ENCODE peak calls at places on chromosomes 11 and 22, in ten cellular contexts. T, S, Q, Y, L, R, E, H, D and J are unnamed samples.
A peak's percentile ranks its signal among the peaks of the same experiment; 100 is the strongest.

GRCh38 chr11:116984589-116984988 is 113.6 kb downstream of the SIK3 start:
- DNase-seq in T (no peak), S (no peak), Q (no peak), Y (no peak), L (no peak), R (peak; percentile 69), E (no peak), H (peak; percentile 92), D (peak; percentile 98), J (no peak)

GRCh38 chr22:35397095-35397904 is 2.6 kb upstream of the MCM5 start:
- DNase-seq in T (no peak), S (no peak), Q (no peak), Y (no peak), L (no peak), R (no peak), E (no peak), H (no peak), D (no peak), J (no peak)

GRCh38 chr22:44587004-44587793 is 89.2 kb upstream of the RTL6 start:
- DNase-seq in T (no peak), S (no peak), Q (peak; percentile 37), Y (no peak), L (peak; percentile 9), R (no peak), E (no peak), H (peak; percentile 44), D (peak; percentile 33), J (peak; percentile 40)

GRCh38 chr11:134020598-134020997 is 48.3 kb upstream of the JAM3 start:
- DNase-seq in T (no peak), S (no peak), Q (no peak), Y (no peak), L (no peak), R (no peak), E (no peak), H (no peak), D (no peak), J (no peak)

GRCh38 chr11:46381836-46382643 is 571 bp downstream of the MDK start:
- DNase-seq in T (no peak), S (peak; percentile 37), Q (no peak), Y (peak; percentile 82), L (peak; percentile 39), R (no peak), E (peak; percentile 15), H (no peak), D (no peak), J (peak; percentile 84)

GRCh38 chr11:830295-831131 is 2.2 kb upstream of the CD151 start:
- DNase-seq in T (peak; percentile 71), S (peak; percentile 80), Q (peak; percentile 83), Y (peak; percentile 85), L (peak; percentile 54), R (peak; percentile 52), E (peak; percentile 87), H (no peak), D (peak; percentile 40), J (peak; percentile 96)

GRCh38 chr22:39535302-39535805 is 2.8 kb upstream of the RPS19BP1 start:
- DNase-seq in T (no peak), S (no peak), Q (no peak), Y (no peak), L (no peak), R (no peak), E (peak; percentile 81), H (no peak), D (no peak), J (peak; percentile 84)

GRCh38 chr11:119363874-119364590 is 17.5 kb downstream of the USP2 start:
- DNase-seq in T (no peak), S (peak; percentile 73), Q (peak; percentile 66), Y (peak; percentile 97), L (no peak), R (no peak), E (peak; percentile 59), H (peak; percentile 49), D (no peak), J (peak; percentile 86)

GRCh38 chr11:58968251-58968711 is 29.0 kb downstream of the GLYATL1 start:
- DNase-seq in T (peak; percentile 36), S (no peak), Q (peak; percentile 47), Y (no peak), L (no peak), R (no peak), E (no peak), H (no peak), D (peak; percentile 11), J (peak; percentile 61)

GRCh38 chr22:49951986-49952896 is 8.3 kb upstream of the PIM3 start:
- DNase-seq in T (no peak), S (no peak), Q (no peak), Y (no peak), L (no peak), R (peak; percentile 51), E (no peak), H (peak; percentile 36), D (peak; percentile 82), J (no peak)

GRCh38 chr11:86106916-86107315 is 38.0 kb upstream of the PICALM start:
- DNase-seq in T (no peak), S (no peak), Q (no peak), Y (no peak), L (no peak), R (no peak), E (no peak), H (no peak), D (peak; percentile 68), J (no peak)

DNA sequence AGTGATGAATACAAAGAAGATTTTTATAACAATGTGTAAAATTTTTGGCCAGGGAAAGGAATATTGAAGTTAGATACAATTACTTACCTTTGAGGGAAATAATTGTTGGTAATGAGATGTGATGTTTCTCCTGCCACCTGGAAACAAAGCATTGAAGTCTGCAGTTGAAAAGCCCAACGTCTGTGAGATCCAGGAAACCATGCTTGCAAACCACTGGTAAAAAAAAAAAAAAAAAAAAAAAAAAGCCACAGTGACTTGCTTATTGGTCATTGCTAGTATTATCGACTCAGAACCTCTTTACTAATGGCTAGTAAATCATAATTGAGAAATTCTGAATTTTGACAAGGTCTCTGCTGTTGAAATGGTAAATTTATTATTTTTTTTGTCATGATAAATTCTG is 5.3 kb downstream of the BIRC3 start:
- DNase-seq in T (no peak), S (no peak), Q (no peak), Y (no peak), L (peak; percentile 56), R (no peak), E (no peak), H (no peak), D (no peak), J (no peak)
- H3K4me3 ChIP-seq in T (no peak overlapping the region), S (no peak overlapping the region), Q (no peak overlapping the region), Y (no peak overlapping the region), L (no peak overlapping the region), R (no peak overlapping the region), E (no peak overlapping the region), H (no peak overlapping the region), D (no peak overlapping the region), J (no peak overlapping the region)

GRCh38 chr11:69715446-69715845 is 11.6 kb upstream of the FGF19 start:
- DNase-seq in T (no peak), S (no peak), Q (no peak), Y (no peak), L (no peak), R (no peak), E (no peak), H (no peak), D (no peak), J (no peak)

GRCh38 chr11:69716099-69716498 is 12.3 kb upstream of the FGF19 start:
- DNase-seq in T (no peak), S (no peak), Q (no peak), Y (no peak), L (no peak), R (no peak), E (no peak), H (no peak), D (no peak), J (no peak)

GRCh38 chr11:69718912-69719311 is 15.1 kb upstream of the FGF19 start:
- DNase-seq in T (no peak), S (no peak), Q (no peak), Y (no peak), L (no peak), R (no peak), E (no peak), H (no peak), D (no peak), J (peak; percentile 47)

GRCh38 chr11:69716891-69717747 is 13.3 kb upstream of the FGF19 start:
- DNase-seq in T (no peak), S (no peak), Q (no peak), Y (no peak), L (no peak), R (no peak), E (no peak), H (no peak), D (no peak), J (no peak)

DNA sequence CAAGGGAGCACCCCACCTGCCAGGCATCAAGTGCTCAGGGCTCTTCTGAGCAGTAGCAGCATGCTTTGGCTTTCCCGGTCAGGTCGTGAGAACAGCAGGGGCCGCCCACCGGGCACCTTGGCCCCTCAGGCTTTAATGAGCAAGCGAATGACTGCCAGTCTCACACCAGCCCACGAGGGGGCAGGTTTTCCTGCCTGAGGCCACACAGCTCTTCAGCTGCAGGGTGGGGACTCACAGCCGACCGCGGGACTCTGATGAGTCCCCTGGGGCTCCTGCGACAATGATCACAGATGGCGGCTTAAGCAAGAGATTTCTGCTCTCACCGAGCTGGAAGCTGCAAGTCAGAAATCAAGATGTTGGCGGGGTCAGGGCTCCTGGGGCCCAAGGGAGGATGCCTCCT is 14.3 kb upstream of the FGF19 start:
- DNase-seq in T (no peak), S (no peak), Q (no peak), Y (peak; percentile 73), L (peak; percentile 79), R (no peak), E (peak; percentile 94), H (peak; percentile 77), D (no peak), J (peak; percentile 96)
- TF ChIP-seq CTCF in T (no peak), S (no peak), Q (no peak), Y (peak; percentile 58), L (peak; percentile 76), R (peak; percentile 57), E (peak; percentile 90), H (peak; percentile 87), D (peak; percentile 49), J (peak; percentile 93)

GRCh38 chr11:2444301-2445106 is at the start of the genes KCNQ1 and TRPM5:
- DNase-seq in T (peak; percentile 34), S (no peak), Q (peak; percentile 87), Y (peak; percentile 98), L (no peak), R (no peak), E (peak; percentile 53), H (peak; percentile 52), D (no peak), J (peak; percentile 93)
- H3K4me3 ChIP-seq in T (peak within 1 kb of the TSS; percentile 41), S (no peak within 1 kb of the TSS), Q (peak within 1 kb of the TSS; percentile 36), Y (peak within 1 kb of the TSS; percentile 40), L (no peak within 1 kb of the TSS), R (peak within 1 kb of the TSS; percentile 23), E (peak within 1 kb of the TSS; percentile 26), H (peak within 1 kb of the TSS; percentile 50), D (no peak within 1 kb of the TSS), J (no peak within 1 kb of the TSS)

DNA sequence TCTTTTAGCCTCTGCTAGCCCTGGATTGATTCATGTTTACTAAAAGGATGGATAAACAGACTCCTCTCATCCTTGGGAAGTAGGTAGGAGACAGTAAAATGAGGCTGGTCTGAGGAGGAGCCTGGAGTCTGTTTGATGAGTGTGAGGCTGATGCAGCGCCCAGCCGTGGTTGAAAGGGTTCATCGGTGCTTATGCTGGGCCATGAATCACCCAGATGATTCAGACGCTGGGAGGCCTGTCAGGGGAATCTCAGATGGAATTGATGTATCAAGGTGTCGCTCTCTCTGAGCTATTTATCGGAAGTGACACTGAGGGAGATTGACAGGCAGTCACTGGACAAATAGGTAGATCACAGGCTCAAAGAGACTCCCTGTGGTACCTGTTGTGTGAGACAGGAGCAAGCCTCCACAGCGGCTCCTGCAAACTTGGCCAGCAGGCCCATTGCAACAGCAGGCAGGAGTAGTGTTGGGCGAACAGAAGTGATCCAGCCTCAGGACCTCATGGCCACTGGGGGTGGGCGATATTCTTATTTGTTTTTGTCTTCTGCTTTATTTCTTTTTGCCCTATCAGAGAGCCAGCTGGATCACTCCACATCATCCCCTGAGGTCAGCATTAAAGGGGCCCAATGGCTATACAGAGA is 109.9 kb upstream of the CADM1 start:
- DNase-seq in T (no peak), S (no peak), Q (no peak), Y (no peak), L (no peak), R (peak; percentile 85), E (no peak), H (peak; percentile 12), D (no peak), J (no peak)
- TF ChIP-seq CTCF in T (no peak), S (no peak), Q (no peak), Y (peak; percentile 27), L (no peak), R (peak; percentile 24), E (no peak), H (no peak), D (no peak), J (no peak)